ENCODE peak calls at places on chromosome 12, in eight cellular contexts. L, P, K, E, D, N, W and T are unnamed samples.

GRCh38 chr12:43291516-43291915 is 260.5 kb downstream of the ADAMTS20 start:
- DNase-seq in L (no peak), P (no peak), K (peak), E (no peak), D (peak), N (peak), W (no peak), T (no peak)

GRCh38 chr12:128009108-128009507 is 257.9 kb upstream of the TMEM132C start:
- DNase-seq in L (no peak), P (no peak), K (no peak), E (no peak), D (no peak), N (no peak), W (no peak), T (no peak)

GRCh38 chr12:28855761-28856160 is 293.3 kb upstream of the FAR2 start:
- DNase-seq in L (no peak), P (no peak), K (no peak), E (no peak), D (no peak), N (no peak), W (no peak), T (no peak)

GRCh38 chr12:53651718-53652117 is 24.2 kb downstream of the ATP5MC2 start:
- DNase-seq in L (no peak), P (no peak), K (no peak), E (no peak), D (peak), N (no peak), W (no peak), T (no peak)

GRCh38 chr12:65324056-65324455 is 45.6 kb downstream of the MSRB3 start:
- DNase-seq in L (no peak), P (no peak), K (no peak), E (no peak), D (no peak), N (peak), W (no peak), T (no peak)

GRCh38 chr12:5030066-5030465 is 13.6 kb upstream of the KCNA5 start:
- DNase-seq in L (no peak), P (no peak), K (no peak), E (no peak), D (no peak), N (no peak), W (no peak), T (no peak)

GRCh38 chr12:6214633-6215032 is 14.4 kb downstream of the CD9 start:
- DNase-seq in L (no peak), P (no peak), K (no peak), E (no peak), D (no peak), N (no peak), W (no peak), T (no peak)

GRCh38 chr12:1046727-1047126 is 55.7 kb downstream of the ERC1 start:
- DNase-seq in L (no peak), P (no peak), K (peak), E (no peak), D (no peak), N (no peak), W (no peak), T (no peak)

GRCh38 chr12:3195859-3196483 is 118.8 kb downstream of the TSPAN9 start:
- DNase-seq in L (no peak), P (no peak), K (no peak), E (no peak), D (no peak), N (no peak), W (no peak), T (no peak)

GRCh38 chr12:125151284-125151683 is 86.0 kb downstream of the AACS start:
- DNase-seq in L (no peak), P (no peak), K (no peak), E (no peak), D (no peak), N (no peak), W (no peak), T (no peak)

GRCh38 chr12:18794000-18794399 is 56.1 kb downstream of the CAPZA3 start:
- DNase-seq in L (no peak), P (no peak), K (no peak), E (no peak), D (no peak), N (no peak), W (no peak), T (no peak)

GRCh38 chr12:6092784-6093722 is 31.4 kb downstream of the VWF start:
- DNase-seq in L (peak), P (peak), K (peak), E (no peak), D (peak), N (peak), W (no peak), T (peak)

GRCh38 chr12:68263366-68263765 is 10.0 kb upstream of the IL22 start:
- DNase-seq in L (no peak), P (no peak), K (no peak), E (no peak), D (peak), N (peak), W (no peak), T (no peak)

GRCh38 chr12:52070243-52070925 is 606 bp downstream of the ATG101 start:
- DNase-seq in L (no peak), P (no peak), K (no peak), E (no peak), D (no peak), N (no peak), W (no peak), T (no peak)

GRCh38 chr12:6235906-6236640 is 35.9 kb downstream of the CD9 start:
- DNase-seq in L (no peak), P (no peak), K (no peak), E (no peak), D (no peak), N (no peak), W (no peak), T (no peak)

GRCh38 chr12:121038861-121039654 is at the start of gene OASL:
- DNase-seq in L (no peak), P (peak), K (peak), E (peak), D (peak), N (no peak), W (no peak), T (no peak)

GRCh38 chr12:128863957-128864356 is 10.7 kb downstream of the GLT1D1 start:
- DNase-seq in L (no peak), P (no peak), K (no peak), E (no peak), D (no peak), N (no peak), W (no peak), T (no peak)

GRCh38 chr12:121009744-121010143 is 6.5 kb downstream of the C12orf43 start:
- DNase-seq in L (no peak), P (no peak), K (no peak), E (no peak), D (peak), N (peak), W (peak), T (no peak)

GRCh38 chr12:76028649-76029277 is 2.8 kb downstream of the PHLDA1 start:
- DNase-seq in L (no peak), P (no peak), K (peak), E (no peak), D (peak), N (no peak), W (no peak), T (no peak)

GRCh38 chr12:106282457-106283097 is 20.0 kb upstream of the TCP11L2 start:
- DNase-seq in L (no peak), P (no peak), K (peak), E (no peak), D (peak), N (peak), W (peak), T (no peak)

GRCh38 chr12:51368640-51369517 is 22.3 kb downstream of the GALNT6 start:
- DNase-seq in L (no peak), P (no peak), K (peak), E (peak), D (peak), N (peak), W (no peak), T (no peak)

GRCh38 chr12:75852143-75852542 is 179.4 kb downstream of the PHLDA1 start:
- DNase-seq in L (no peak), P (no peak), K (no peak), E (no peak), D (no peak), N (peak), W (peak), T (no peak)

GRCh38 chr12:12810507-12811143 is 2.5 kb upstream of the DDX47 start:
- DNase-seq in L (no peak), P (no peak), K (no peak), E (no peak), D (no peak), N (no peak), W (no peak), T (no peak)

GRCh38 chr12:87253157-87253556 is 776.0 kb downstream of the C12orf50 start:
- DNase-seq in L (no peak), P (no peak), K (peak), E (no peak), D (no peak), N (no peak), W (no peak), T (no peak)

GRCh38 chr12:132494294-132495164 is 4.6 kb downstream of the FBRSL1 start:
- DNase-seq in L (no peak), P (no peak), K (no peak), E (no peak), D (no peak), N (no peak), W (no peak), T (no peak)

GRCh38 chr12:49962861-49963765 is 1.4 kb downstream of the AQP5 start:
- DNase-seq in L (no peak), P (no peak), K (peak), E (peak), D (no peak), N (no peak), W (peak), T (no peak)

GRCh38 chr12:124055066-124055465 is 82.1 kb downstream of the ZNF664 start:
- DNase-seq in L (no peak), P (no peak), K (no peak), E (no peak), D (no peak), N (no peak), W (no peak), T (no peak)

GRCh38 chr12:46518184-46518583 is 145.6 kb upstream of the SLC38A2 start:
- DNase-seq in L (no peak), P (no peak), K (no peak), E (no peak), D (no peak), N (no peak), W (no peak), T (no peak)

GRCh38 chr12:75550401-75550851 is 39.0 kb upstream of the KRR1 start:
- DNase-seq in L (no peak), P (no peak), K (peak), E (peak), D (no peak), N (peak), W (peak), T (no peak)

GRCh38 chr12:55738113-55739024 is 4.6 kb upstream of the GDF11 start:
- DNase-seq in L (no peak), P (no peak), K (peak), E (peak), D (peak), N (peak), W (peak), T (peak)

GRCh38 chr12:55737581-55738112 is 5.3 kb upstream of the GDF11 start:
- DNase-seq in L (no peak), P (no peak), K (no peak), E (no peak), D (no peak), N (no peak), W (peak), T (no peak)

GRCh38 chr12:55736076-55736475 is 6.8 kb upstream of the GDF11 start:
- DNase-seq in L (no peak), P (no peak), K (no peak), E (no peak), D (no peak), N (no peak), W (no peak), T (no peak)

GRCh38 chr12:55736780-55737580 is 5.9 kb upstream of the GDF11 start:
- DNase-seq in L (no peak), P (no peak), K (peak), E (peak), D (peak), N (peak), W (peak), T (no peak)

DNA sequence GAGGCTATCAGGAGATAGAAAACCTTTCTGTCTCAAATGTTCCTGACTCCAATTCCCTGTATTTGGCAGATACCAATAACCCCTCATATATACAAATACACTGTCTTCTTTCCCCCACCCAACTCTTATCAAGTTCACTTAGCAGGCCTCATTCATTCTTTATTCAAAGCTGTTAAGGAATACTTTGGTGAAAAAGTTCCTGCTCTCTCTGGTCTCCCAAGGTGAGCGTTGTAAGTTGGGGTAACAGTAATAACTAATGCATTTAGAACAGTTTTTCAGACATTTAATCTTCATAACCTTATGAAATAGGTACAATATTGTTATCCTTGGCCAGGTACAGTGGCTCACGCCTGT is 3.9 kb upstream of the GDF11 start:
- DNase-seq in L (no peak), P (no peak), K (no peak), E (no peak), D (no peak), N (no peak), W (no peak), T (no peak)
- H3K4me3 ChIP-seq in L (no peak), P (no peak), K (peak), E (no peak), D (no peak), N (peak), W (peak), T (peak)

GRCh38 chr12:71941174-71941573 is 2.5 kb downstream of the TPH2 start:
- DNase-seq in L (no peak), P (no peak), K (no peak), E (no peak), D (no peak), N (no peak), W (no peak), T (no peak)
- TF ChIP-seq CTCF in L (no peak), P (no peak), K (no peak), E (no peak), D (no peak), N (no peak), W (peak), T (no peak)

GRCh38 chr12:111407371-111408115 is 1.8 kb downstream of the SH2B3 start:
- DNase-seq in L (no peak), P (no peak), K (no peak), E (no peak), D (no peak), N (no peak), W (no peak), T (no peak)
- H3K4me3 ChIP-seq in L (peak), P (peak), K (peak), E (peak), D (peak), N (peak), W (peak), T (peak)

DNA sequence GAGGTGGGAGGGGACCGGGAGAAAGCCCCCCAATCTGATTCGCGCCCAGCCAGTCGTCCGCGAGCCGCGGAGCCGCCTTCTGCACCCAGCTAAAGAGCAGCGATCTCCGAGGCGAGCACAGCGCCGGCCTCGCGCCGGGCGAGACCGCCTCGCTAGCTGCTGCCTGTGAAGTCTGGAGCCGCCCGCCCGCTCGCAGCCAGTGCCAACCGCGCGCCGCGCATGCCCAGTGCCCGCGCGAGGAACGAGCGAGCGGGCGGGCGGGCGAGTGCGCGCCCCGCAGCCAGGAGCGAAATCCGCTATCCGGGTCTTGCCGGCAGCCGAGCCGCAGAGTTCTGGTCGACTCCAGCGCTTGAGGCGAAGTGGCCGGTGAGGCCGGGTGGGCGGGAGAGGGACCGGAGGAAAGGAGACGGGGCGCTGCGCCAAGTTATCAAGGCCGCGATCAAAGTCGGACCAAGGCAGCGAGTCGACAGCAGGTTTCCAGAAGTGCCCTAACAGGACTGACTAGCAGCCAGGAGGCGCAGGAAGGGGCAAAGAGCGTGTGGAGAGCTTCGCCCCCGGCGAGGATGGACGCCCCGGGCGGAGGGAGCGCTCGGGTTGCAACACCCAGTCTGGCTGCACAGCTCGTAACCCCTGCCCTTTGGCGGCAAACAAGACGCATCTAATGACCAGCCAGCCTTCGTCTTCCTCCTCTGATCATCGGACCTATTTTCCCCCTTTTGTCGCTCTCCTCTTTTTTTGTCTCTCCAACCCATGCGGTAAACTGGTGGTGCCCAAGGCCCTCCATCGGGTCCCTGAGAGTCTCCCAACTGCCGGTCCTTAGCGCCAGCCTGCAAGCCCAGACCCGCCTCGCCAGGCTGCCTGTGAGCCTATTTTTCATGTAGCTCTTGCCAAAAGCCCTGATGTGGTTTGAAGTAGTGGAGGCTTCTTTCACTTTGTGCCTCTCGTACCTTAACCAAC is at the start of gene EPS8:
- DNase-seq in L (peak), P (peak), K (peak), E (peak), D (peak), N (peak), W (peak), T (peak)
- TF ChIP-seq CTCF in L (no peak), P (peak), K (no peak), E (no peak), D (no peak), N (no peak), W (peak), T (no peak)